ENCODE peak calls at places on chromosomes 16 and 17, in five cellular contexts. V is NCI-H1417; U is endothelial cell of umbilical vein; O is stimulated activated CD8-positive, alpha-beta memory T cell treated with anti-CD3 and anti-CD28 coated beads, Interleukin-15, amount 100 ng/mL, for 24 hours; E is fibroblast of pulmonary artery. W is an unnamed sample.

GRCh38 chr17:58314706-58315015 is 13.9 kb downstream of the TSPOAP1 start:
- DNase-seq in E (no peak), O (no peak), U (no peak), V (no peak), W (no peak)

GRCh38 chr17:13256545-13256944 is 238.7 kb upstream of the ELAC2 start:
- DNase-seq in V (no peak), E (no peak), U (no peak), O (no peak), W (no peak)

GRCh38 chr16:7355758-7356157 is 23.1 kb downstream of the RBFOX1 start:
- DNase-seq in U (no peak), E (no peak), O (no peak), V (no peak), W (no peak)

GRCh38 chr16:17367932-17368331 is 102.8 kb downstream of the XYLT1 start:
- DNase-seq in V (no peak), E (peak; percentile 60), O (no peak), U (no peak), W (peak; percentile 85)

GRCh38 chr16:63998-64913 is 8.2 kb downstream of the RHBDF1 start:
- DNase-seq in E (no peak), V (peak; percentile 82), O (no peak), U (no peak), W (no peak)

GRCh38 chr16:66988197-66988788 is at the start of gene CES4A:
- DNase-seq in V (no peak), U (no peak), O (no peak), E (peak; percentile 50), W (no peak)

GRCh38 chr17:64118452-64118979 is 11.4 kb downstream of the ERN1 start:
- DNase-seq in U (peak; percentile 22), V (peak; percentile 56), O (no peak), E (peak; percentile 66), W (no peak)

GRCh38 chr16:51152691-51153261 is 1.7 kb upstream of the SALL1 start:
- DNase-seq in E (peak; percentile 21), U (no peak), V (no peak), O (no peak), W (peak; percentile 70)

GRCh38 chr17:59377410-59377809 is 46.0 kb downstream of the YPEL2 start:
- DNase-seq in U (peak; percentile 94), V (peak; percentile 59), O (no peak), E (peak; percentile 64), W (peak; percentile 52)

GRCh38 chr17:17018021-17018441 is 24.2 kb upstream of the MPRIP start:
- DNase-seq in U (no peak), O (no peak), E (no peak), V (no peak), W (no peak)

GRCh38 chr16:11224894-11225676 is 30.9 kb downstream of the SOCS1 start:
- DNase-seq in V (no peak), E (no peak), O (peak; percentile 47), U (no peak), W (no peak)

GRCh38 chr16:87178977-87179376 is 138.2 kb downstream of the C16orf95 start:
- DNase-seq in U (peak; percentile 97), E (peak; percentile 88), V (no peak), O (no peak), W (peak; percentile 54)

GRCh38 chr17:6035801-6036394 is 34.3 kb upstream of the WSCD1 start:
- DNase-seq in O (no peak), V (no peak), U (no peak), E (no peak), W (no peak)

GRCh38 chr17:50950002-50950877 is 84.1 kb upstream of the TOB1 start:
- DNase-seq in E (peak; percentile 76), U (peak; percentile 58), V (peak; percentile 72), O (no peak), W (peak; percentile 87)

GRCh38 chr17:70208080-70208794 is 38.9 kb downstream of the KCNJ2 start:
- DNase-seq in O (no peak), U (no peak), V (no peak), E (no peak), W (no peak)

GRCh38 chr17:44307387-44308186 is 814 bp upstream of the RUNDC3A start:
- DNase-seq in O (no peak), V (peak; percentile 87), E (peak; percentile 46), U (no peak), W (no peak)

GRCh38 chr17:2053380-2054261 is 1.3 kb upstream of the HIC1 start:
- DNase-seq in V (peak; percentile 63), O (peak; percentile 59), U (peak; percentile 76), E (peak; percentile 72), W (peak; percentile 83)

GRCh38 chr17:41415833-41416335 is 8.5 kb downstream of the KRT37 start:
- DNase-seq in U (no peak), O (no peak), E (peak; percentile 12), V (no peak), W (peak; percentile 44)

W was measured in astrocyte of the spinal cord.